ENCODE peak calls at places on chromosomes 16 and 17, in five cellular contexts. J is mesendoderm, X is mesenchymal stem cell, D is IMR-90, M is neuronal stem cell. U is an unnamed sample.

GRCh38 chr17:72516772-72517399 is 396.1 kb downstream of the SOX9 start:
- DNase-seq in J (no peak), X (no peak), D (no peak), M (no peak), U (no peak)

GRCh38 chr17:35256629-35257028 is 13.8 kb downstream of the SLFN5 start:
- DNase-seq in J (peak), X (no peak), D (no peak), M (no peak), U (no peak)

GRCh38 chr17:64269687-64270649 is 6.9 kb upstream of the TEX2 start:
- DNase-seq in J (no peak), X (no peak), D (no peak), M (no peak), U (no peak)

GRCh38 chr17:68381076-68381900 is 76.0 kb downstream of the WIPI1 start:
- DNase-seq in J (no peak), X (peak), D (peak), M (no peak), U (no peak)

GRCh38 chr17:17236295-17237025 is 508 bp downstream of the FLCN start:
- DNase-seq in J (peak), X (peak), D (peak), M (peak), U (no peak)

GRCh38 chr17:28986714-28987367 is 19.0 kb downstream of the SEZ6 start:
- DNase-seq in J (no peak), X (no peak), D (no peak), M (no peak), U (no peak)

GRCh38 chr17:43570518-43570928 is 24.4 kb upstream of the ETV4 start:
- DNase-seq in J (no peak), X (peak), D (peak), M (no peak), U (no peak)

GRCh38 chr17:64736804-64737492 is 74.8 kb upstream of the SMURF2 start:
- DNase-seq in J (peak), X (peak), D (peak), M (no peak), U (peak)

GRCh38 chr17:76124582-76125390 is 16.3 kb downstream of the FOXJ1 start:
- DNase-seq in J (peak), X (no peak), D (no peak), M (no peak), U (peak)

GRCh38 chr17:41100081-41100480 is 1.9 kb downstream of the KRTAP4-16 start:
- DNase-seq in J (no peak), X (no peak), D (no peak), M (no peak), U (no peak)

GRCh38 chr17:65356524-65356923 is 204.9 kb downstream of the AXIN2 start:
- DNase-seq in J (no peak), X (no peak), D (no peak), M (no peak), U (no peak)

GRCh38 chr17:55437165-55437605 is 15.6 kb upstream of the MMD start:
- DNase-seq in J (peak), X (no peak), D (no peak), M (no peak), U (no peak)

GRCh38 chr16:30977502-30977901 is 7.5 kb upstream of the HSD3B7 start:
- DNase-seq in J (peak), X (no peak), D (no peak), M (no peak), U (peak)

GRCh38 chr17:4720787-4721186 is 10.4 kb downstream of the ARRB2 start:
- DNase-seq in J (no peak), X (no peak), D (no peak), M (no peak), U (no peak)

GRCh38 chr16:53053967-53054669 is 673 bp upstream of the CHD9 start:
- DNase-seq in J (peak), X (no peak), D (no peak), M (no peak), U (no peak)

GRCh38 chr17:29251969-29252866 is 5.6 kb downstream of the CRYBA1 start:
- DNase-seq in J (peak), X (peak), D (peak), M (no peak), U (no peak)

GRCh38 chr17:82239926-82240505 is 11.2 kb downstream of the SLC16A3 start:
- DNase-seq in J (no peak), X (no peak), D (no peak), M (no peak), U (no peak)

GRCh38 chr16:25988089-25988488 is 296.3 kb downstream of the HS3ST4 start:
- DNase-seq in J (peak), X (no peak), D (no peak), M (no peak), U (peak)

GRCh38 chr17:56680676-56681075 is 87.2 kb downstream of the NOG start:
- DNase-seq in J (no peak), X (no peak), D (no peak), M (no peak), U (no peak)

GRCh38 chr17:61289408-61290385 is 109.9 kb upstream of the TBX2 start:
- DNase-seq in J (no peak), X (peak), D (no peak), M (no peak), U (no peak)

DNA sequence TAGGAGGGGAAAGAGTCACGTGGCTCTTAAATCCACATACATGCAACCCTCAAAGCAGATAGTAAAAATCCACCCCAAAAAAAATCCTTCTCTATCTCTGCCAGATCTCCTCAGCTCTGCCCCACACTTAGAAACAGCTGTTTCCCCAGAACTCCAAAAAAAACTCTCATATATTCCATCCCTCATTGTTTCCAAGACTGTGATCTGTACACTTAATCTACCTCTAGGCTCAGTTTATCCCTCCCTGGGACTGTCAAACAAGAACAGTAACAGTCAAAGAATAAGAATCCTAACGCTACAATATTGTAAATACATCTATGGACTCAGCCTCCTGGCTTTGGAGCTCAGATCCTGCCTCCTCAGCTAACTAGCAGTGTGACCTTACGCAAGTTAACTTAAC is 11.6 kb downstream of the CUEDC1 start:
- DNase-seq in J (no peak), X (no peak), D (no peak), M (no peak), U (no peak)
- H3K4ac ChIP-seq in J (no peak), X (no peak), D (no peak), M (no peak), U (no peak)

GRCh38 chr16:80997139-80997798 is 9.4 kb downstream of the CMC2 start:
- DNase-seq in J (no peak), X (peak), D (no peak), M (no peak), U (no peak)
- H3K23ac ChIP-seq in J (no peak), X (no peak), D (no peak), M (no peak), U (no peak)

DNA sequence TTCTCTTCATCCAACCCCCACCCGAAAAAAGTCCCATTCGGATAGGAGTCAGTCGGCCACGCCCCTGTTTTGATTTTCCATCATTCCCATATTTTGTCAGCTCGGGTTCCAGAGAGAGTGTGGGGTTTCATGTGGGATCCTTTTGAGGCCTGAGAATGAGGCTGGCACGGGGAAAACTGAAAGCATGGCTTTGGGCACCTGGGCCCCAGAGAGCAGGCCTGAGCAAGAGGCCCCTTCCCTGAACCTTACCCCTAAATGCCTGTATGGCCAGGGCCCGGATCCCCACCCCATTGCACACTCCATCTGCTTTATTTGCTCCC is 4.6 kb upstream of the HOXB4 start:
- DNase-seq in J (no peak), X (no peak), D (no peak), M (no peak), U (no peak)
- H3K4ac ChIP-seq in J (no peak), X (peak), D (peak), M (no peak), U (no peak)

GRCh38 chr17:181213-182163 is at the start of gene DOC2B:
- DNase-seq in J (peak), X (peak), D (peak), M (peak), U (peak)
- H3K23ac ChIP-seq in J (peak), X (no peak), D (no peak), M (peak), U (no peak)

DNA sequence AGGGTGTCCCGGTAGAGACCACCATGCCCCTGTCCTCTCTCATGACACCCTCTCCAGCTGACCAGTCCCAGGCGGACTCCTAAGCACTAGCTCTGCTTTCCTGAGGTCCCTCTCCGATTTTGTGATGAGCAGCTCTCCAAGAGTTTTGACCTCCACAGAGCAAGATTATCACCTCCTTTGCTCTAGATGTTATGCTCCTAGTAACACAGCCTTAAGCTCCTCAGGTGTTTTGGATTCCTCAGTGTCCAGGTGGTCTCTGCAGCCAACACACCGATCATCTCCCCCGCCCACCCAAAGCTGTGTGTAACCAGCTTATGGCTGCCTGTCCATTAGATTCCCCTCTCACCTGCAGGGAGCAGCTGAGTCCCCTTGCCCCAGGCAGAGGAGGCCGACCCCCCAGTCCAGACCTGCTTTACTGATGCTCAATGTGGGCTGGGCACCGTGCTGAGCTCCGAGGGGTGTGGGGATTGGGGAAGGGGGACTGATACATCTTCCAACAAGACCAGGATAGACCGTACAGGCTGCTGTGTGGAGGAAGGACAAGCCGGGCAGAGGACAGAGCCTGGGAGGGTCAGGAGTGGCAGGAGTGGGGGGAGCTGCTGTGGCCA is 2.3 kb downstream of the TRPV3 start:
- DNase-seq in J (no peak), X (no peak), D (no peak), M (no peak), U (peak)
- H3K4ac ChIP-seq in J (no peak), X (no peak), D (no peak), M (no peak), U (no peak)

GRCh38 chr17:74099441-74100340 is 103.8 kb upstream of the RPL38 start:
- DNase-seq in J (no peak), X (no peak), D (no peak), M (no peak), U (no peak)

GRCh38 chr17:74101527-74101926 is 102.0 kb upstream of the RPL38 start:
- DNase-seq in J (no peak), X (no peak), D (no peak), M (no peak), U (no peak)

GRCh38 chr17:74096456-74096855 is 107.0 kb upstream of the RPL38 start:
- DNase-seq in J (no peak), X (no peak), D (no peak), M (no peak), U (no peak)

GRCh38 chr17:74097461-74098131 is 105.9 kb upstream of the RPL38 start:
- DNase-seq in J (no peak), X (no peak), D (no peak), M (no peak), U (no peak)

DNA sequence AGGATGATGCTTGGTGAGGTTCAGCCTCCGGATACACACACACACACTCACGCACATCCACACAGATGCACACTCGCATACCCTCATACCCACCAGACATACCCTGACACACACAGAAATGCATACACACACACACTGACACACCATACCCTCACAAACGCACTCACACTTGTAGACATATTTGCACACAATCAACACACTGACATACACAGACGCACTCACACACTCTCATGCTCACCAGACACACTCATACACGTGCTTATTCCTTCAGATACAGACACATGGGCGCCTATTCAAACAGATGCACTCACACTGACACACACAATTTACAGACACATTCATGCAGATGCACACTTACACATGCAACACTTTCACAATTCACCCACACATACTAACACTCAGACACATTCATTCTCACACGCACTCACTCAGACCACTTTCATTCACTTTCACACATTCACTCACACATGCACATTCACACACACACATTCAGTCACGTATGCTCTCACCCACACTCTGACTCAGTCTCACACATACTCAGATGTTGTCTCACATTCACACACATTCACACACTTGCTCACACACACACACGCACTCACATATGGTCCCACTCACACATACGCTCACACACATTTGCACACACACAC is 105.0 kb upstream of the RPL38 start:
- DNase-seq in J (no peak), X (no peak), D (no peak), M (no peak), U (no peak)
- H3K23ac ChIP-seq in J (no peak), X (no peak), D (no peak), M (no peak), U (no peak)

DNA sequence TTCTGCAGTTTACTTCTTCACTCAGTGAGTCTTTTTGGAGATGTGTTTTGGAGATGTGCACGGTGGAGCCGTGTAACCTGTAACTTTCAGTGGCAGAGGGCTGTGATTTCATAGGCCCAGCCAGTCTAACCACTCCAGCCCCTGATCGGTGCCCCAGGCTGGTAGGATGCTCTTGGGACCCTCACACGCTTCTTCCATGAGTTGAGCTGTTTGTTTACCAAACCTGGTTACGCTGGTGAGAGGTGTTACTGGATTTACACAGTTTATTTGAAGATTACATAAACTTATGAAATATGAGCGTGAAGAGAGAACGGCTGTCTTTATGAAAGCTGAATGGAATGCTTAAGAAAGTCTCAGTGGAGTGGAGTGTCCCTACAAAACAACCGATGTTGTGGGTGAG is 96.7 kb downstream of the CMIP start:
- DNase-seq in J (no peak), X (no peak), D (no peak), M (no peak), U (no peak)
- H3K4ac ChIP-seq in J (no peak), X (no peak), D (no peak), M (no peak), U (no peak)

U was measured in H9.